ENCODE peak calls at places on chromosome 1, in four cellular contexts. A, L, E and H are unnamed samples.

GRCh38 chr1:100683448-100684349 is 35.8 kb upstream of the VCAM1 start:
- DNase-seq in A (no peak), L (no peak), E (no peak), H (no peak)

GRCh38 chr1:206666954-206667353 is 17.8 kb upstream of the MAPKAPK2 start:
- DNase-seq in L (no peak), A (no peak), E (no peak), H (no peak)

GRCh38 chr1:157154291-157154690 is 16.1 kb upstream of the ETV3 start:
- DNase-seq in L (peak), E (no peak), A (no peak), H (no peak)

GRCh38 chr1:150182233-150182632 is 32.5 kb downstream of the PLEKHO1 start:
- DNase-seq in A (no peak), L (no peak), E (no peak), H (no peak)

GRCh38 chr1:116881879-116882520 is 27.7 kb upstream of the PTGFRN start:
- DNase-seq in L (peak), A (peak), E (peak), H (peak)

GRCh38 chr1:117636637-117637425 is 31.0 kb downstream of the TENT5C start:
- DNase-seq in L (no peak), A (no peak), E (no peak), H (no peak)

GRCh38 chr1:167635233-167635648 is 5.2 kb downstream of the RCSD1 start:
- DNase-seq in E (no peak), L (peak), A (peak), H (peak)

GRCh38 chr1:31703431-31704260 is at the start of gene COL16A1:
- DNase-seq in L (no peak), A (peak), E (peak), H (no peak)

GRCh38 chr1:84632975-84633427 is 57.3 kb downstream of the SSX2IP start:
- DNase-seq in E (peak), L (no peak), A (no peak), H (no peak)

DNA sequence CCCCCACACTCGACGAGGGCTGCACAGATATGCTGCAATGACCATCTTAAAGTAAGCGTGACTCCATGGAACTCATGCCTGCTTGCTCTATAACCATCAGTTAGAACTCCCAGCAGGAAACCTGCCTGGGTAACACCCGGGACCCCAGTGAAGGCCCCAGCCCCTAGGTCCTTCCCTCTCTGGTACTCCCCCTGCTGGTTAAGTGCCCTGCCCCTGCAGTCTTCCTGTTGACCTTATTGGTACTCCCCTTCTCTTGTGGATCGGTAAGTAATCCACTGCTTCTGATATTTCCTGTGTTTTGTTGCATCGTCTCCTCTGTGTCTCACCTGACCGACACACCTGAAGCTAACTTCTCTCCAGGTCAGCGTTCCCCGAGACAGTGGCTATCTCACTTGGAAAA is 104.8 kb upstream of the COG2 start:
- DNase-seq in E (no peak), L (peak), A (no peak), H (no peak)
- TF ChIP-seq CTCF in E (no peak), L (peak), A (no peak), H (no peak)

GRCh38 chr1:178774263-178774662 is 49.2 kb downstream of the RALGPS2 start:
- DNase-seq in L (no peak), A (peak), E (no peak), H (no peak)
- TF ChIP-seq CTCF in L (no peak), A (peak), E (peak), H (peak)

GRCh38 chr1:185044981-185045792 is at the start of gene RNF2:
- DNase-seq in L (peak), E (peak), A (peak), H (peak)
- TF ChIP-seq CTCF in L (no peak), E (no peak), A (no peak), H (no peak)

DNA sequence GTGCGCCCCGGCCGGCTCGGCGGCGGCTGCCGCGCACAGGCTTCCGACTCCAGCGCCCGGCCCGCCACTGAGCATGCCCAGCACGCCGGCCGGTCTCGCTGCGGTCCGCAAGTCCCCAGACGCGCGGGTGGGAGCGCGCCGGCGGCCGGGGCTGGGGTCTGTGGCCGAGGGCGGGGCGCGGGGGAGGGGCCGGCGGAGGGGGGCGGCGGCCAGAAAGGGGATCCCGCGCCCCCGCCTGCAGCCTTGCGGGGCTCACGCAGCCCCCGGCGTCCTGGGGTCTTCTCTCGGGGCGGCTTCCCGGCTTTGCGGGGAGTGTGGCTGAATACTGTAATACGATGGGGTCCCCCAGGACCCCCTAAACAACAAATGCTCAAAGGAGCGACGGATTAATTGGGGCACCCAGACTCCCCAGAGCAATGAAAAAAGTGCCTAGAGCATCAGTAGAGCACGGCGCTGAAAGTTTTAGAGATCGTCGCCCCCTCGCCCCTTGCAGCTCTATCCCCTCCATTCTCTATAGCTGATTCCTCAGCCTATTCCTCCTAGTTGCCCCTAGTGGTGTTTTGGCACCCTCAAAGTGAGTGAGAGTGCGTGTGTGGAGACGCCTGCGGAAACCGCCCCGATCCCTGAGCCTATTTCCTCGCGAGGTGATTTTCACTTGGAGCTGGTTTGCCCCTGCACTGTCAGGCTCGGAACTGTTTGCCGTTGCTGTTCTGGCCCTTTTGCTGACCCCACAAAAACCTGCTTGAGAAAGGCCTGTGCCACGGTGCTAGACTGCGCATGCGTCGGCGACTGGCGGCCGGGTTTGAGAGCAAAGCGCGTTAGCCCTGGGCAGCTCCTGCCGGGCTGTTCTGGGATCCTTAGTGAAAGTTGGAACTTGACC is at the start of gene VAV3:
- DNase-seq in E (no peak), A (peak), L (peak), H (peak)
- TF ChIP-seq CTCF in E (no peak), A (peak), L (peak), H (no peak)

DNA sequence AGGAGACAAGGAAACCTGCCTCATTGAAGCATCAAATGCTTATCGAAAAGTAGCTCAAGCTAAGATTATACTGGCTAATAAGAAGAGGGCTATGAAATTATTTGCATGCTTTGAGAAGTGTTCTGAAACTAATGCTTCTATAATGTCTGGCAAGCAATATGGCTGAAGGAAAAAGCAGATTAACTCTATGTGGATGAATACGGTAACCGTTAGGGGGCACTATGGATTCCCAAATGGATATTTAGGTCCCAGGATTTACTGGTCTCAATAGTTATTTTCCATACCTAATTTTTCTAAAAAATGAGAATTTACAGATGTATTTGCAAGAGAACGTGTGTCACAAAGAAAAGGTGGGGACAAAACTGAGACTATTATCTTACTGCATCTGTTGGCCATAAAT is 34.6 kb upstream of the RRP15 start:
- DNase-seq in E (no peak), A (no peak), L (no peak), H (no peak)
- TF ChIP-seq CTCF in E (peak), A (peak), L (no peak), H (no peak)

DNA sequence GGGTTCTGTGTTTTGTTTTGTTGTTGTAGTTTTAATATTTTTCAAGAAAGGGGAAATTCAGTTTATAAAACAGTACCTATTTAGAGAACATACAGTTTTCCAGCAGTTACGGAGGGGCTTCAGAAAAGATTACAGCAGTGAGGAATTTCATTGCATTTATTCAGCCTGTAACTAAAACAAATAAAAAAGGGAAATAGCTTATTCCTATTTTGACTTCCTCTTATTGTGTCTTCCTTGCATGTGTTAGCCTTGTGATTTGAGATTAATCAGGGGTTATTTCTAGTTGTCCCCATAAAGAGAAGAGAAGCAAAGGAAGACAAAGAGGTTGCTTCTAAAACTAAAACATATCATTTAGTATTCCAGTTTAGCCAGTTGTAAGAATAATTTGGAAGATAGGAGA is 35.0 kb downstream of the CTTNBP2NL start:
- DNase-seq in A (no peak), L (no peak), E (no peak), H (no peak)
- TF ChIP-seq CTCF in A (no peak), L (no peak), E (no peak), H (no peak)

GRCh38 chr1:2966435-2966834 is 54.8 kb upstream of the ACTRT2 start:
- DNase-seq in L (no peak), A (no peak), E (no peak), H (no peak)
- TF ChIP-seq CTCF in L (no peak), A (no peak), E (no peak), H (no peak)